ENCODE peak calls at places on chromosome 17, in eight cellular contexts. I is pancreas, O is aorta, U is spleen, W is HAP-1, A is A549, K is esophagus muscularis mucosa, Q is fibroblast of lung. X is an unnamed sample.

GRCh38 chr17:35082073-35082657 is 18.7 kb upstream of the RFFL start:
- DNase-seq in U (no peak), A (no peak), Q (peak; percentile 90), O (no peak), W (peak; percentile 57), K (no peak), I (no peak), X (no peak)

GRCh38 chr17:76208120-76208519 is 32.2 kb downstream of the RNF157 start:
- DNase-seq in W (no peak), Q (no peak), K (no peak), A (no peak), U (no peak), O (no peak), I (no peak), X (no peak)

GRCh38 chr17:47776330-47777197 is 43.5 kb downstream of the TBX21 start:
- DNase-seq in K (no peak), A (peak; percentile 78), U (no peak), I (no peak), O (no peak), W (peak; percentile 49), Q (peak; percentile 24), X (no peak)

GRCh38 chr17:78534492-78535284 is 42.5 kb downstream of the DNAH17 start:
- DNase-seq in U (peak; percentile 50), W (no peak), K (no peak), O (peak; percentile 65), Q (no peak), I (no peak), A (no peak), X (no peak)

GRCh38 chr17:7557825-7558543 is 566 bp upstream of the TNFSF13 start:
- DNase-seq in U (peak; percentile 95), K (peak; percentile 96), Q (peak; percentile 72), O (peak; percentile 89), I (peak; percentile 96), A (no peak), W (no peak), X (peak; percentile 96)

GRCh38 chr17:66491213-66491612 is 188.8 kb downstream of the PRKCA start:
- DNase-seq in I (no peak), A (no peak), Q (no peak), W (no peak), K (no peak), U (no peak), O (no peak), X (no peak)

GRCh38 chr17:56773124-56773523 is 60.6 kb downstream of the C17orf67 start:
- DNase-seq in K (no peak), U (no peak), A (no peak), W (no peak), Q (no peak), I (no peak), O (no peak), X (no peak)

GRCh38 chr17:30975042-30975820 is 4.4 kb downstream of the RNF135 start:
- DNase-seq in W (peak; percentile 3), U (no peak), Q (no peak), K (no peak), I (no peak), A (no peak), O (peak; percentile 19), X (no peak)

GRCh38 chr17:45226620-45227019 is 4.9 kb downstream of the FMNL1 start:
- DNase-seq in I (no peak), U (no peak), Q (no peak), K (no peak), A (no peak), O (no peak), W (no peak), X (no peak)

GRCh38 chr17:48612854-48613691 is 2.0 kb downstream of the HOXB8 start:
- DNase-seq in I (no peak), Q (peak; percentile 19), W (peak; percentile 70), A (peak; percentile 84), U (peak; percentile 47), O (peak; percentile 81), K (no peak), X (no peak)

GRCh38 chr17:45883063-45883462 is 11.3 kb upstream of the MAPT start:
- DNase-seq in Q (no peak), I (no peak), O (no peak), K (no peak), U (no peak), A (no peak), W (no peak), X (no peak)

GRCh38 chr17:41800601-41801373 is 11.0 kb downstream of the P3H4 start:
- DNase-seq in W (no peak), U (no peak), O (no peak), K (no peak), Q (peak; percentile 79), I (no peak), A (peak; percentile 35), X (peak; percentile 75)

GRCh38 chr17:8212312-8213180 is 2.2 kb upstream of the AURKB start:
- DNase-seq in Q (no peak), O (no peak), W (peak; percentile 43), K (no peak), U (no peak), I (no peak), A (no peak), X (no peak)

GRCh38 chr17:39591958-39592954 is 15.5 kb downstream of the NEUROD2 start:
- DNase-seq in U (no peak), Q (peak; percentile 30), I (peak; percentile 64), A (no peak), O (no peak), W (peak; percentile 80), K (no peak), X (no peak)

GRCh38 chr17:45341389-45342158 is 24.8 kb upstream of the MAP3K14 start:
- DNase-seq in U (peak; percentile 78), Q (peak; percentile 90), I (no peak), K (no peak), A (peak; percentile 96), W (peak; percentile 54), O (peak; percentile 86), X (peak; percentile 77)

GRCh38 chr17:32116937-32117336 is 25.4 kb upstream of the RHOT1 start:
- DNase-seq in I (no peak), O (no peak), A (no peak), Q (no peak), U (no peak), K (no peak), W (no peak), X (no peak)

GRCh38 chr17:32114536-32114935 is 27.8 kb upstream of the RHOT1 start:
- DNase-seq in W (no peak), I (no peak), O (no peak), K (no peak), A (no peak), U (no peak), Q (no peak), X (no peak)

GRCh38 chr17:32110596-32110995 is 31.7 kb upstream of the RHOT1 start:
- DNase-seq in K (no peak), U (no peak), I (no peak), A (no peak), O (no peak), Q (no peak), W (no peak), X (no peak)

GRCh38 chr17:32112416-32112815 is 29.9 kb upstream of the RHOT1 start:
- DNase-seq in U (no peak), O (no peak), Q (no peak), A (no peak), K (no peak), I (no peak), W (peak; percentile 27), X (no peak)

DNA sequence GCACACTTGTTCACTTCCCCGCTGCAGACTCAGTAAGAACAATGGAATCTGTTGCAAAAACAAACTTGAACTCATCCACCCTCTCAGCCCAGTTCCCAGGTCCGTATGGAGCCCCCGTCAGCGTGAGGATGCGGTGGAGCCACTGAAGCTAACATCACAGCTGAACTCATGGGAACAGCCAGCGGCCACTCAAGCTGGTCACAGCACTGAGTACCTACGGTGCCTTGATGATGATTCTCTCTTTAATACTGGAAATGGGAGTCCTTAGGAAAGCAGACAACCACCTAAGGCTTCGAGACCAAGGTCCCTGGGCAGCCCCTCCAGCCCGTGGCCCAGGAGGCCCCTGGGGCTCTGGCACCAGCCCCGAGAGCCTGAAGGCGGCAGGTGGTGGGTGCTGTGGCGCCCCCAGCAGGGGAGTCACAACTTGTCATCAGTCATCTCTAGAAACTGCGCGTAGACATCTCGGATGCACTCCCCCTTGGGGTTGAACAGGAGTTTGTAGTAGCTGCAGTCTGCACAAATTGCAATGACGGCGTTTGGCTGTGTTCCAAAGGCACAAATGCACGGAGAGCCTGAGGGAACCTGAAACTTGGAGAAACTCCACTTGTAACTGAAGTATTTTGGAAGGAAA is 31.0 kb upstream of the RHOT1 start:
- DNase-seq in A (no peak), O (peak; percentile 84), I (no peak), W (peak; percentile 74), U (no peak), Q (peak; percentile 53), K (no peak), X (no peak)
- H3K4me3 ChIP-seq in A (no peak overlapping the region), O (no peak overlapping the region), I (no peak overlapping the region), W (no peak overlapping the region), U (no peak overlapping the region), Q (no peak overlapping the region), K (peak overlapping the region; percentile 12), X (no peak overlapping the region)

GRCh38 chr17:50150354-50151040 is at the start of gene PPP1R9B:
- DNase-seq in I (no peak), Q (no peak), W (peak; percentile 33), K (no peak), O (no peak), U (peak; percentile 86), A (no peak), X (no peak)
- H3K4me1 ChIP-seq in I (peaks cover 10% of the 10 kb centered on the region), Q (peaks cover 26% of the 10 kb centered on the region), W (peaks cover 16% of the 10 kb centered on the region), K (peaks cover 88% of the 10 kb centered on the region), O (peaks cover 6% of the 10 kb centered on the region), U (peaks cover 64% of the 10 kb centered on the region), A (peaks cover 56% of the 10 kb centered on the region), X (peaks cover 72% of the 10 kb centered on the region)

DNA sequence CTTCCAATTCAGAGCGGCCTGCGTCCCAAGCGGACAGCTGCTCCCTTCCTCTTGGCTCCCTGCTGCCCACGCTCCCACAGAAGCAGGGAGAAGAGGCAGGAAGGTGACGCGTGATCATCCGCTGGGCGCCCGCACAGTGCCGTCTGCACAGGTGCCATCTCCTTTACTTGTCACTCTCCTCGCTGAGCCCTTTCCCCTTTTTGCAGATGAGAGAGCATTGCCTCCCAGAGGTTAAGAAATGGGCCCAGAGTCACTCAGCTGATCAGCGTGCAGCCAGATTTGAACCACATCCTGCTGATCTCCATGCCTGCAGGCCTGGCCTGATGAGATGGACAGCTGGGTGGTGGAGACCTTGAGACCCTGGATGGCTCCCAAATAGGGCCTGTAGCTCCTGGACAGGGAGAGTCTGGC is 299.8 kb downstream of the SEC14L1 start:
- DNase-seq in A (no peak), I (no peak), W (no peak), U (peak; percentile 89), Q (no peak), K (no peak), O (no peak), X (no peak)
- H3K4me3 ChIP-seq in A (no peak overlapping the region), I (no peak overlapping the region), W (no peak overlapping the region), U (no peak overlapping the region), Q (no peak overlapping the region), K (no peak overlapping the region), O (no peak overlapping the region), X (no peak overlapping the region)

DNA sequence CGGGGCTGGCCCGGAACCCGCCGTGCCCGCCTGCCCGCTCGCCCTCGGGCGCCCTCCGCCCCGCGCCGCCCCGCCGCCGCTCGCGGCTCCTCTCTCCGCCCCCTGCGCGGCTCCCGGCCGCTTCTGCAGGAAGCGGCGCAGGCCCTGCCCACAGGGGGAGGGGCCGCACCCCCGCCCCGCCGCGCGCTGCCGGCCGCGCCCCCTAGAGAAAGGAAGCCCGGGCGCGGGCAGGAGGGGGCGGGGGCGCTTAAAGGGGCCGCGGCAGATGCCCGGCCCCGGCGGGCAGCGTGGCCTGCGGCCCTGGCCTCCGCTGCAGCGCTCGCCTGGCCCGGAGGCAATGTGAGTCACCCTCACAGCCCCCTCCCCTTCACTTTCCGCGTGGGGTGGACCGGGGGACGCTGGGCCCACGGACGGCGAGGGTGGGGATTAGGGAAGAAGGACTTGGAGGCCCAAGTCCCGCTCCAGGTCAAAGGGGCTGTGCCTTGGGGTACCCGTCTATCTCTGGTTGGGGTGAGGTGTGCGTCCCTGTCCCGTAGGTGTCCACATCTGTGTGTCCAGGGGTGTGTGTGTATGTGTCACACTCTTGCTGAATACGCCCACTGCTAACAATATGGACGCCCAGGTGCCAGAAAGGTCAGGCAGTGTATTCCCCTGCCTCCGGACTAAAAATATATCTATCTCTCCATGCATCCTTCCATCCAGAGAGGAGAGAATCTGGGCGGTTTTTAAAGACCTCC is at the start of gene GIT1:
- DNase-seq in A (peak; percentile 92), O (peak; percentile 93), U (peak; percentile 97), W (peak; percentile 88), K (no peak), I (peak; percentile 83), Q (peak; percentile 79), X (peak; percentile 98)
- H3K4me1 ChIP-seq in A (peaks cover 56% of the 10 kb centered on the region), O (peaks cover 2% of the 10 kb centered on the region), U (peaks cover 81% of the 10 kb centered on the region), W (peaks cover 38% of the 10 kb centered on the region), K (peaks cover 81% of the 10 kb centered on the region), I (peaks cover 20% of the 10 kb centered on the region), Q (peaks cover 20% of the 10 kb centered on the region), X (peaks cover 40% of the 10 kb centered on the region)